ENCODE peak calls at places on chromosomes 2 and 18, in four cellular contexts. X, O, U and W are unnamed samples. For H3K36me3, the result is how much of the 10 kb centered on the place peaks cover.

GRCh38 chr2:132911726-132912724 is 242.0 kb upstream of the LYPD1 start:
- DNase-seq in O (no peak), X (no peak), U (no peak), W (peak)

GRCh38 chr2:15275341-15275740 is 285.8 kb downstream of the NBAS start:
- DNase-seq in O (no peak), U (no peak), X (no peak), W (no peak)

GRCh38 chr2:206981739-206982336 is 42.5 kb downstream of the CPO start:
- DNase-seq in X (no peak), O (peak), U (peak), W (peak)

GRCh38 chr2:240405654-240406313 is 29.7 kb upstream of the GPC1 start:
- DNase-seq in X (no peak), O (no peak), U (no peak), W (peak)

GRCh38 chr2:232523682-232524597 is 2.0 kb upstream of the CHRND start:
- DNase-seq in O (peak), X (no peak), U (no peak), W (peak)

GRCh38 chr2:65955259-65955658 is 479.7 kb upstream of the MEIS1 start:
- DNase-seq in O (no peak), X (no peak), U (no peak), W (no peak)

GRCh38 chr2:77823028-77823427 is 300.9 kb upstream of the LRRTM4 start:
- DNase-seq in X (no peak), O (no peak), U (no peak), W (no peak)

GRCh38 chr2:241967096-241967495 is 97.6 kb downstream of the RTP5 start:
- DNase-seq in U (no peak), X (no peak), O (no peak), W (no peak)

GRCh38 chr2:139296672-139297209 is 516.6 kb upstream of the NXPH2 start:
- DNase-seq in O (no peak), X (no peak), U (no peak), W (no peak)

GRCh38 chr2:52904511-52904910 is 863.1 kb upstream of the CHAC2 start:
- DNase-seq in O (no peak), X (no peak), U (no peak), W (no peak)

GRCh38 chr18:64639536-64639935 is 490.6 kb upstream of the LINC00305 start:
- DNase-seq in U (no peak), O (no peak), X (no peak), W (no peak)

GRCh38 chr2:123953848-123954247 is 71.2 kb upstream of the CNTNAP5 start:
- DNase-seq in U (no peak), O (peak), X (no peak), W (no peak)

GRCh38 chr2:220165401-220165800 is 538.0 kb downstream of the SLC4A3 start:
- DNase-seq in U (no peak), O (no peak), X (no peak), W (no peak)

GRCh38 chr2:3257166-3257565 is 120.5 kb downstream of the EIPR1 start:
- DNase-seq in O (no peak), X (no peak), U (no peak), W (no peak)

GRCh38 chr2:98703738-98704137 is 27.2 kb downstream of the MGAT4A start:
- DNase-seq in U (no peak), O (no peak), X (no peak), W (no peak)

GRCh38 chr2:64359892-64360657 is 93.9 kb upstream of the LGALSL start:
- DNase-seq in U (peak), X (no peak), O (peak), W (no peak)

GRCh38 chr18:49855711-49856110 is 42.4 kb upstream of the ACAA2 start:
- DNase-seq in X (no peak), U (no peak), O (no peak), W (no peak)

GRCh38 chr2:18855027-18855426 is 265.7 kb upstream of the NT5C1B start:
- DNase-seq in X (no peak), O (no peak), U (peak), W (no peak)

GRCh38 chr2:212135739-212136138 is 402.9 kb downstream of the ERBB4 start:
- DNase-seq in O (no peak), U (no peak), X (no peak), W (no peak)

GRCh38 chr2:6526093-6526824 is 339.4 kb downstream of the CMPK2 start:
- DNase-seq in O (no peak), X (peak), U (peak), W (no peak)

GRCh38 chr2:158893057-158893456 is 75.4 kb upstream of the TANC1 start:
- DNase-seq in X (no peak), U (no peak), O (no peak), W (no peak)

GRCh38 chr2:217085543-217085942 is 225.7 kb upstream of the TNP1 start:
- DNase-seq in X (no peak), O (no peak), U (no peak), W (no peak)

GRCh38 chr2:58186501-58186900 is 54.6 kb downstream of the FANCL start:
- DNase-seq in U (no peak), O (no peak), X (no peak), W (no peak)

GRCh38 chr2:35410431-35411061 is 945.0 kb upstream of the CRIM1 start:
- DNase-seq in O (peak), X (peak), U (no peak), W (peak)

GRCh38 chr2:196336715-196337617 is 165.6 kb upstream of the STK17B start:
- DNase-seq in U (no peak), X (peak), O (peak), W (no peak)

GRCh38 chr2:171244466-171244969 is 83.8 kb upstream of the TLK1 start:
- DNase-seq in X (no peak), O (peak), U (no peak), W (no peak)

GRCh38 chr2:235737396-235737795 is 243.6 kb downstream of the AGAP1 start:
- DNase-seq in U (no peak), O (no peak), X (no peak), W (no peak)

DNA sequence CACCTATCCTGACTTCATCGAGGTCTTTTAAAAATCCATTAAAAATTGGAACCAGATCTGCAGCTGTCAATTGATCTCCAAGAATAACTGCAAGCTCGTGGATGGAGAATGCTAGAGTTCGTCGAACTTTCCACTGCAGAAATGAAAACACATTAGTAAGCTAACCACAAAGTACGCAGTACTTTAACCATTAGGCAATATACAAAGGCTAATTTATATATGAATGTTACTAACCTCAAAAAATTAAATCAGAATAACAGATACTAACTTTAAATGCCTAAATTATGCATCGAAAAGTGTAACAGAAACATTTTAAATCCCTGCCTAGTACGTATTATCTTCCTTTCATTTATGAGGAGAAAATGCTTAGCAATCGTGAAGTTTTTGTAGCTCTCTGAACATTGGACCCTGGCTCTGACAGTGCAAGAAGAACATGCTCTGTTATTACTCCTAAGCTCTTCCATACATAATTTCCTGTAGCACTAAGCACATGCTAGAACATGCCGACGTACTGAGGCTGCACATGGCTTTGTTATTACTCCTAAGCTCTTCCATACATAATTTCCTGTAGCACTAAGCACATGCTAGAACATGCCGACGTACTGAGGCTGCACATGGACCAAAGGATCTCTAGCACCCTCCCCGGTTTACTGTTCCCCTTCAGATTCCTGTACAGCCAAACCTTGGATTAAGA is 57.0 kb downstream of the PPP4R1 start:
- DNase-seq in O (no peak), X (no peak), U (no peak), W (no peak)
- H3K36me3 ChIP-seq in O (half or more), X (under half), U (under half), W (under half)

GRCh38 chr2:204945376-204945775 is 400.1 kb downstream of the PARD3B start:
- DNase-seq in U (no peak), X (no peak), O (no peak), W (no peak)

GRCh38 chr2:204948364-204948763 is 403.1 kb downstream of the PARD3B start:
- DNase-seq in O (no peak), X (no peak), U (no peak), W (no peak)

GRCh38 chr2:204944927-204945326 is 399.7 kb downstream of the PARD3B start:
- DNase-seq in O (no peak), U (no peak), X (no peak), W (no peak)

GRCh38 chr2:204948822-204949221 is 403.5 kb downstream of the PARD3B start:
- DNase-seq in O (no peak), X (no peak), U (no peak), W (no peak)

DNA sequence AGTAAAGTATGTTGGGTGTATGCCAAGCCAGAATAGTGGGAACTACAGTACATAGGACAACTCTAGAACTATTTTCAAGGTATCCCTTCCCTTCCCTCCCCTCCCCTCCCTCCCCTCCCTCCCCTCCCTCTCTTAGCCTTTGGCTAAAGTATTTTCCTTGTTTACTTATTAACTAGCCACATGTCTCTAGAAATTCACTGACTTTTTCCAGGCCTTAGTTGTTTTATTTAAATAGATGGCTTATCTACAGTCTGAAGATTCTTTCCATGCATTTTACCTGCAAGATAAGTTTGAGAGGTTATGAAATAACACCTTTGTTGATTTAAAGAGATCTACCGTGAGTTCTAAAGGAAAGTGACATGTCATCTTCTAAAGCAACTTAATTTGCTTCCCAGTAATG is 402.2 kb downstream of the PARD3B start:
- DNase-seq in O (no peak), U (no peak), X (no peak), W (no peak)
- TF ChIP-seq EGR1 in O (no peak), U (no peak), X (no peak), W (no peak)

DNA sequence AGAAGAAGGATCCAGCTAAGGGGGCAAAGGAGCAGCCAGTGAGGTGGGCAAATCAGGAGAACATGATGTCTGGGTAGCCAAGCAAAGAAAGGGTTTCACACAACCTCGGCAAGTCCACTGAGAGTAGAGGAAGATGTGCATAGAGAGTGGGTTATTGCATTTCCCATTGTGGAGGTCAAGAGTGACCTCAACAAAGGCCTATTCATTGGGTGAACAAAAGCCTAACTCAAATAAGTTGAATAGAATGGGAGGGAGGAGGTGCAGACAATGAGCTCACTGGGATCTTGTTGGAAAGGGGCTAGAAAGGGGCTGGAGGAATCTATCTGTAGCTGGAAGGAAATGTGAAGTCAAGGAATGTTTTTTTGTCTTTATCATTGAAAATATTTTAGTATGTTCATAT is 14.0 kb upstream of the PDCL3 start:
- DNase-seq in U (no peak), X (no peak), O (no peak), W (no peak)
- H3K36me3 ChIP-seq in U (under half), X (under half), O (under half), W (under half)

DNA sequence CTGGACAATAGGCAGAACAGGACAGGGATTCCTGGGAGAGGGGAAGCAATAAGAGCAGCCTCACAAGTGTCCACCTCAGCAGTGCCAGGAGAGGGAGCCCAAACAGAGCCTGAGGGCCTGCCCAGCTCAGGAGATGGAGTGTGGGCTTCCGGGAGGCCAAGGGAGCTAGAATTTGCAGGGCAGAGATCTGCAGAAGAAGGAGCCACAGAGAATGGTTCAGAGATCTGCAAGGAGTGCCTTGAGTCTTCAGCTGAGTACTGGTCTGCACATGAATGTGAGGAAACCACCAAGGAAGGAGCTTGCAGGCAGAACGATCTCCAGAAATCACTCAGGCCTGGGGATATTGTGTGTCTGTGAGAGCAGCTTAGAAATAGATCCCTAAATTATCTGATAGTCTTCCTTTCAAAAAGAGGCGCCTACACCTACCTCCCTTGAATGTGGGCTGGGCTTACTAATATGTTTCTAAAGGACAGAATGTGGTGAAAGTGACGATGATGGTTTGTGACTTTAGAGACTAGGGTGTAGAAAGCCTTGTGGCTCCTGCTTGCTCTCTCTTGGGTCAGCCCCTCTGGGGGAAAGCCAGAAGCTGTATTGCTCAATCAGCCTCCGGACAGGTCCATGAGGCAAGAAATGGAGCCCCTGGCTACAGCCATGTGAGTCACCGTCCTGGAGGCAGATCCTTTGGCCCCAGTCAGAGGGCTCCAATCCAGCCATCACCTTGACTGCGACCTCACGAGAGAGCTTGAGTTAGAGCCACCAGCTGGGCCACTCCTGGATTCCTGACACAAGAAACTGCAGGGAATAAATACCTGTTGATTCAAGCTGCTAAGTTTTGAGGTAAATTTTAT is 7.6 kb upstream of the LPIN1 start:
- DNase-seq in X (no peak), O (peak), U (peak), W (no peak)
- TF ChIP-seq EGR1 in X (no peak), O (no peak), U (no peak), W (no peak)

GRCh38 chr2:145228506-145228905 is 708.6 kb upstream of the ZEB2 start:
- DNase-seq in X (no peak), O (no peak), U (no peak), W (no peak)
- H3K36me3 ChIP-seq in X (under half), O (under half), U (under half), W (under half)

GRCh38 chr2:20198796-20199361 is 26.1 kb downstream of the SDC1 start:
- DNase-seq in U (no peak), X (no peak), O (no peak), W (no peak)

GRCh38 chr2:20201671-20202070 is 23.3 kb downstream of the SDC1 start:
- DNase-seq in U (no peak), X (no peak), O (no peak), W (no peak)

GRCh38 chr2:20203072-20203471 is 21.9 kb downstream of the SDC1 start:
- DNase-seq in U (no peak), O (no peak), X (no peak), W (no peak)

GRCh38 chr2:20199381-20200270 is 25.3 kb downstream of the SDC1 start:
- DNase-seq in O (no peak), X (no peak), U (no peak), W (no peak)

GRCh38 chr2:20200697-20201555 is 24.0 kb downstream of the SDC1 start:
- DNase-seq in U (no peak), X (no peak), O (no peak), W (no peak)
- TF ChIP-seq EGR1 in U (no peak), X (no peak), O (no peak), W (no peak)

DNA sequence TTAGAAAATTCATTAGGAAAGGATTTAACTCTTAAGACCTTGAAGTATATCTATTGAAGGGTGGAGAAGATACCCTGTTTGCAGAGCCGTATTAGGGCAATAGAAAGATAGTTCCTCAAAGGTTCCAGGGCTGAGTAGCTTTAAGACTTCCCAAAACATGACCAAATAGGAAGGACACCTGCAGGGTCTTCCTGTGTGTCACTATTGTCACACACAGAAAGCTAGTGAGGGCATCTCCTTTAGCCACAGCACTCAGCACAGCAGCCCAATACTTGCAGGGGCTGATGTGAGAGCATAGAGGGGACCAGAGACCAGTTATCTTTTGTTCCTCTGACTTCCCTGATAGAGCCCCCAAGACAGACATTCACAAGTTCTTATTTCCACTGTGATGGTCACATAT is 93.7 kb downstream of the PAX3 start:
- DNase-seq in O (no peak), X (no peak), U (no peak), W (no peak)
- H3K36me3 ChIP-seq in O (under half), X (under half), U (under half), W (under half)

GRCh38 chr2:11256166-11256565 is 88.3 kb downstream of the ROCK2 start:
- DNase-seq in O (no peak), U (no peak), X (no peak), W (no peak)

GRCh38 chr2:11245322-11245721 is 90.1 kb downstream of the SLC66A3 start:
- DNase-seq in X (no peak), O (no peak), U (no peak), W (no peak)

GRCh38 chr2:11254100-11254536 is 90.3 kb downstream of the ROCK2 start:
- DNase-seq in O (no peak), X (no peak), U (no peak), W (no peak)

GRCh38 chr2:11250400-11251277 is 93.8 kb downstream of the ROCK2 start:
- DNase-seq in U (no peak), O (no peak), X (no peak), W (no peak)
- TF ChIP-seq EGR1 in U (no peak), O (no peak), X (no peak), W (no peak)

DNA sequence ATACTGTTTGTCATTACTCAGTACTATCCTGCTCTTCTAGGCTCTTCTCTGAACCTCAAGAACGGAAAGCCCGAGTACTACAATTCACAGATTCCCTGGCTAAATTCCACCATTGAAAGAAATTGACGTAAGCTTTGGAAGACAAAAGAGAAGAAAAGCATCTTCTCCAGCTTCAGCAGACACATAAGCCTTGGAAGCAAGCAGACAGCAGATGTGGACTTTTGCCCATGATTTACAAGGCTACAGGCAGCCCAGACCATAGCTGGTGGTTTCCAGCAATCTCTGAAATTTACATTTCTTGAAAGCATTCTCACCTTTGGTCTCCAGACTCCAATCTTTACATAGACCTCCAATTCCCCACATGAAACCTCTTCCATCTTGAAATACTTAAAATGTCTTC is 288.9 kb downstream of the C1D start:
- DNase-seq in U (no peak), O (no peak), X (no peak), W (no peak)
- H3K36me3 ChIP-seq in U (under half), O (under half), X (under half), W (under half)

GRCh38 chr2:95392320-95392719 is 10.2 kb upstream of the FAHD2A start:
- DNase-seq in U (no peak), X (no peak), O (no peak), W (no peak)

GRCh38 chr2:95390881-95391321 is 11.6 kb upstream of the FAHD2A start:
- DNase-seq in U (no peak), X (no peak), O (no peak), W (no peak)

GRCh38 chr2:95393901-95394300 is 8.6 kb upstream of the FAHD2A start:
- DNase-seq in X (no peak), U (no peak), O (no peak), W (no peak)

GRCh38 chr2:95391641-95392310 is 10.7 kb upstream of the FAHD2A start:
- DNase-seq in O (no peak), U (no peak), X (no peak), W (no peak)

GRCh38 chr2:95392730-95393455 is 9.6 kb upstream of the FAHD2A start:
- DNase-seq in O (no peak), X (no peak), U (no peak), W (no peak)
- TF ChIP-seq EGR1 in O (no peak), X (no peak), U (no peak), W (no peak)